ENCODE peak calls at places on chromosome 15, in ten cellular contexts. X, P, V, E, W, G, Y, B, L and Q are unnamed samples.

GRCh38 chr15:77066961-77067690 is 3.8 kb downstream of the TSPAN3 start:
- DNase-seq in P (peak; percentile 39), B (no peak), V (no peak), X (no peak), L (peak; percentile 85), W (no peak), Y (no peak), E (no peak), G (no peak), Q (no peak)

GRCh38 chr15:78205856-78206255 is 28.5 kb downstream of the ACSBG1 start:
- DNase-seq in W (no peak), P (no peak), X (no peak), L (no peak), V (no peak), E (peak; percentile 45), G (no peak), B (no peak), Y (peak; percentile 21), Q (no peak)

GRCh38 chr15:71278989-71279756 is 163.9 kb downstream of the THSD4 start:
- DNase-seq in B (no peak), X (no peak), V (no peak), L (peak; percentile 99), E (peak; percentile 38), P (peak; percentile 83), G (no peak), Y (peak; percentile 48), W (no peak), Q (no peak)

GRCh38 chr15:57541805-57542504 is 49.7 kb upstream of the MYZAP start:
- DNase-seq in G (peak; percentile 57), P (peak; percentile 76), V (peak; percentile 63), E (peak; percentile 79), W (peak; percentile 83), B (peak; percentile 56), Y (peak; percentile 75), X (peak; percentile 91), L (peak; percentile 77), Q (no peak)

GRCh38 chr15:70279096-70279495 is 181.4 kb upstream of the TLE3 start:
- DNase-seq in V (no peak), P (no peak), E (no peak), Y (no peak), B (no peak), X (peak; percentile 34), G (no peak), L (no peak), W (no peak), Q (no peak)

GRCh38 chr15:43025150-43025549 is 80.7 kb downstream of the UBR1 start:
- DNase-seq in G (no peak), Y (no peak), P (no peak), W (no peak), X (no peak), L (no peak), E (no peak), B (no peak), V (no peak), Q (no peak)

GRCh38 chr15:74531144-74531811 is 9.7 kb upstream of the ARID3B start:
- DNase-seq in B (no peak), E (no peak), G (no peak), V (no peak), X (peak; percentile 77), Y (no peak), W (no peak), P (peak; percentile 88), L (no peak), Q (no peak)

GRCh38 chr15:62089616-62090015 is 22.8 kb downstream of the C2CD4A start:
- DNase-seq in L (no peak), P (no peak), G (no peak), B (no peak), E (no peak), V (no peak), X (no peak), W (no peak), Y (no peak), Q (no peak)

GRCh38 chr15:91561371-91562100 is 292.0 kb upstream of the SLCO3A1 start:
- DNase-seq in X (no peak), P (no peak), E (no peak), Y (no peak), B (no peak), L (peak; percentile 63), W (no peak), G (no peak), V (no peak), Q (no peak)

GRCh38 chr15:51970981-51971352 is 611 bp downstream of the LEO1 start:
- DNase-seq in Y (no peak), B (no peak), E (no peak), L (no peak), V (no peak), X (no peak), W (no peak), P (no peak), G (no peak), Q (no peak)

GRCh38 chr15:67070150-67070549 is 4.7 kb downstream of the SMAD3 start:
- DNase-seq in W (no peak), L (no peak), G (no peak), E (no peak), B (no peak), V (no peak), X (no peak), P (no peak), Y (no peak), Q (no peak)
- H3K4me1 ChIP-seq in W (no peaks in the 10 kb centered on the region), L (peaks cover 67% of the 10 kb centered on the region), G (peaks cover 16% of the 10 kb centered on the region), E (peaks cover 26% of the 10 kb centered on the region), B (peaks cover 25% of the 10 kb centered on the region), V (peaks cover 81% of the 10 kb centered on the region), X (peaks cover 31% of the 10 kb centered on the region), P (peaks cover 18% of the 10 kb centered on the region), Y (peaks cover 16% of the 10 kb centered on the region), Q (peaks cover 54% of the 10 kb centered on the region)

GRCh38 chr15:40448354-40448753 is 7.6 kb downstream of the BAHD1 start:
- DNase-seq in B (no peak), V (no peak), G (no peak), P (no peak), X (no peak), E (no peak), W (no peak), Y (no peak), L (no peak), Q (no peak)
- H3K4me3 ChIP-seq in B (no peak overlapping the region), V (no peak overlapping the region), G (no peak overlapping the region), P (no peak overlapping the region), X (no peak overlapping the region), E (no peak overlapping the region), W (no peak overlapping the region), Y (no peak overlapping the region), L (no peak overlapping the region), Q (no peak overlapping the region)

GRCh38 chr15:64461577-64462162 is 1.3 kb downstream of the ZNF609 start:
- DNase-seq in G (peak; percentile 64), W (no peak), Y (peak; percentile 29), X (peak; percentile 79), L (peak; percentile 20), E (peak; percentile 25), P (no peak), V (no peak), B (no peak), Q (peak; percentile 41)

GRCh38 chr15:64462492-64462891 is 2.1 kb downstream of the ZNF609 start:
- DNase-seq in Y (no peak), B (no peak), G (no peak), L (no peak), W (no peak), P (no peak), V (no peak), E (no peak), X (no peak), Q (no peak)

GRCh38 chr15:64459382-64459781 is 996 bp upstream of the ZNF609 start:
- DNase-seq in G (no peak), Y (no peak), W (no peak), E (no peak), X (no peak), B (no peak), P (no peak), V (no peak), L (no peak), Q (no peak)

GRCh38 chr15:64460737-64461576 is 579 bp downstream of the ZNF609 start:
- DNase-seq in W (peak; percentile 63), E (peak; percentile 49), V (peak; percentile 17), B (peak; percentile 37), X (peak; percentile 76), Y (peak; percentile 45), G (no peak), L (peak; percentile 81), P (peak; percentile 87), Q (no peak)

GRCh38 chr15:64460206-64460736 is at the start of gene ZNF609:
- DNase-seq in P (peak; percentile 95), L (peak; percentile 96), V (peak; percentile 95), G (peak; percentile 99), B (peak; percentile 91), W (peak; percentile 95), E (peak; percentile 96), X (peak; percentile 100), Y (peak; percentile 95), Q (peak; percentile 83)
- H3K4me1 ChIP-seq in P (peaks cover 6% of the 10 kb centered on the region), L (peaks cover 42% of the 10 kb centered on the region), V (peaks cover 41% of the 10 kb centered on the region), G (peaks cover 34% of the 10 kb centered on the region), B (peaks cover 16% of the 10 kb centered on the region), W (peaks cover 28% of the 10 kb centered on the region), E (peaks cover 23% of the 10 kb centered on the region), X (peaks cover 23% of the 10 kb centered on the region), Y (peaks cover 28% of the 10 kb centered on the region), Q (peaks cover 22% of the 10 kb centered on the region)

DNA sequence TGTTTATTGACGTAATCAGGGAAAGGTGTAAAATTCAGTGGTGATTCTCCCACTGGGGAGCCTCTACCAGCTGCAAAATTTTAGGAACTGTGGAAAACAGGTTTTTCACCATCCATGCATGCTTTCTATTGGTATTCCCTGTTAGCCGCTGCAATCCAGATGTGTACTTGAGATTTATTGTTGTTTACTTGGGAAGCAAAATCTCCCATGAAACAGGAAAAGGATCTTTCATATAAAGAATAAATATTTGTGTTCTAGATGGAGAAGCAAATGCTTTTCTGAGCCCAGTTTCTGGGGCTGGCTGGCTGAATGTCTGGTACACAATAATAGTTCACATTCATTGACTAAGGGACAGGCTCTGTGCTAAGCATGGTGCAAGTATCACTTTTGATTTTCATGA is 144.6 kb upstream of the RASGRP1 start:
- DNase-seq in E (no peak), P (peak; percentile 70), L (no peak), V (no peak), B (no peak), W (no peak), X (no peak), Y (no peak), G (no peak), Q (no peak)
- H3K4me3 ChIP-seq in E (no peak overlapping the region), P (no peak overlapping the region), L (no peak overlapping the region), V (no peak overlapping the region), B (no peak overlapping the region), W (no peak overlapping the region), X (no peak overlapping the region), Y (no peak overlapping the region), G (no peak overlapping the region), Q (no peak overlapping the region)

DNA sequence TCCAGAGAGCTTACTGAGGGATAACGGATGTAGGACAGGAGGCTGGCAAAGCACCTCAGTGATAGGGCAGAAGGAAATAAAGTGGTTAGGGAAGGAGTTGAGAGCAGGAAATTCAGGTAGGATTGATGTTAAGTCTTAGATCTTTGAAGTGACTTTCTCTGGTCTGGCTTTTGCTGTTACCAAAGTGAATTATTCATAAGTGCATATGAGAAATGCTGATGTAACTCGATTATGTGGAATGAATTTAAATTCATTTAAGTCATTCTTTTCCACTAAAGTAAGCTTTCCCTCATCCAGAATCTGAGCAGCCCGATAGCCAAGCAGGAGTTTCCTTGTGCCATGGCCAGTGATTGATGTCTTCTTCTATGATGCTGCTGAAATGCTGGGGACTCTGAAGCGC is 72.2 kb downstream of the IGF1R start:
- DNase-seq in E (no peak), V (no peak), X (no peak), G (no peak), P (no peak), W (no peak), B (no peak), L (no peak), Y (no peak), Q (no peak)
- H3K4me1 ChIP-seq in E (peaks cover 17% of the 10 kb centered on the region), V (peaks cover 96% of the 10 kb centered on the region), X (peaks cover 17% of the 10 kb centered on the region), G (peaks cover 18% of the 10 kb centered on the region), P (peaks cover 21% of the 10 kb centered on the region), W (peaks cover 10% of the 10 kb centered on the region), B (peaks cover 26% of the 10 kb centered on the region), L (peaks cover 99% of the 10 kb centered on the region), Y (peaks cover 4% of the 10 kb centered on the region), Q (peaks cover 42% of the 10 kb centered on the region)

GRCh38 chr15:39034816-39035215 is 470.2 kb upstream of the RASGRP1 start:
- DNase-seq in B (no peak), L (no peak), W (no peak), V (no peak), Y (no peak), G (no peak), E (no peak), X (no peak), P (no peak), Q (no peak)
- H3K4me3 ChIP-seq in B (no peak overlapping the region), L (no peak overlapping the region), W (no peak overlapping the region), V (no peak overlapping the region), Y (no peak overlapping the region), G (no peak overlapping the region), E (no peak overlapping the region), X (no peak overlapping the region), P (no peak overlapping the region), Q (no peak overlapping the region)